ENCODE peak calls at places on chromosome 10, in nine cellular contexts. H is ovary, O is heart right ventricle, Y is right atrium auricular region, X is upper lobe of right lung, C is endothelial cell of umbilical vein, T is Panc1, K is kidney, F is IMR-90. G is an unnamed sample.

GRCh38 chr10:79380125-79380917 is 33.1 kb downstream of the PPIF start:
- DNase-seq in O (no peak), F (peak; percentile 44), C (no peak), H (peak; percentile 61), T (no peak), X (no peak), Y (no peak), K (peak; percentile 75), G (peak; percentile 58)

GRCh38 chr10:18542832-18543231 is 108.6 kb downstream of the NSUN6 start:
- DNase-seq in Y (no peak), H (no peak), C (no peak), O (no peak), T (no peak), F (peak; percentile 86), K (no peak), X (no peak), G (no peak)

GRCh38 chr10:124072106-124072505 is 21.3 kb downstream of the CHST15 start:
- DNase-seq in Y (no peak), F (no peak), K (no peak), T (no peak), C (no peak), O (no peak), X (no peak), H (no peak), G (no peak)

GRCh38 chr10:121792198-121792597 is 135.6 kb downstream of the ATE1 start:
- DNase-seq in Y (no peak), K (no peak), X (no peak), F (peak; percentile 50), O (no peak), H (no peak), C (peak; percentile 87), T (no peak), G (peak; percentile 20)

GRCh38 chr10:4383683-4384082 is 442.3 kb upstream of the AKR1E2 start:
- DNase-seq in O (no peak), X (no peak), F (peak; percentile 16), C (no peak), H (no peak), T (no peak), K (no peak), Y (no peak), G (no peak)

GRCh38 chr10:34444223-34445183 is 370.6 kb downstream of the PARD3 start:
- DNase-seq in X (no peak), T (no peak), H (no peak), O (no peak), F (peak; percentile 17), Y (no peak), K (no peak), C (no peak), G (no peak)

GRCh38 chr10:114472874-114473248 is 68.6 kb upstream of the AFAP1L2 start:
- DNase-seq in K (no peak), Y (no peak), F (no peak), H (no peak), C (no peak), O (no peak), T (no peak), X (no peak), G (no peak)

GRCh38 chr10:75392271-75392670 is 9.3 kb downstream of the ZNF503 start:
- DNase-seq in O (no peak), Y (no peak), F (no peak), H (no peak), K (no peak), T (no peak), X (no peak), C (no peak), G (no peak)

GRCh38 chr10:7186387-7187032 is 224.3 kb downstream of the SFMBT2 start:
- DNase-seq in K (no peak), C (no peak), X (no peak), F (no peak), Y (no peak), H (no peak), O (no peak), T (no peak), G (no peak)

GRCh38 chr10:113441220-113441619 is 111.6 kb upstream of the HABP2 start:
- DNase-seq in X (no peak), F (no peak), K (no peak), O (no peak), H (peak; percentile 31), C (no peak), T (no peak), Y (no peak), G (peak; percentile 17)

GRCh38 chr10:79413196-79413595 is 32.2 kb downstream of the ZCCHC24 start:
- DNase-seq in H (peak; percentile 22), F (peak; percentile 41), O (peak; percentile 42), T (no peak), K (peak; percentile 74), X (no peak), C (no peak), Y (no peak), G (peak; percentile 68)

GRCh38 chr10:43965033-43965917 is 316.6 kb upstream of the ZNF32 start:
- DNase-seq in Y (peak; percentile 62), K (no peak), T (no peak), C (peak; percentile 46), X (peak; percentile 53), O (peak; percentile 32), F (peak; percentile 26), H (no peak), G (no peak)

GRCh38 chr10:42960491-42961155 is 116.2 kb upstream of the RET start:
- DNase-seq in Y (peak; percentile 42), X (no peak), F (peak; percentile 37), C (no peak), T (no peak), K (peak; percentile 49), O (no peak), H (no peak), G (peak; percentile 79)

GRCh38 chr10:131049051-131049450 is 262.5 kb downstream of the TCERG1L start:
- DNase-seq in F (no peak), K (no peak), O (no peak), H (no peak), X (no peak), T (no peak), C (no peak), Y (no peak), G (no peak)

GRCh38 chr10:131053192-131053591 is 258.3 kb downstream of the TCERG1L start:
- DNase-seq in C (no peak), T (no peak), H (no peak), F (no peak), Y (no peak), X (no peak), O (no peak), K (no peak), G (no peak)

GRCh38 chr10:131047501-131047900 is 264.0 kb downstream of the TCERG1L start:
- DNase-seq in T (no peak), K (no peak), H (no peak), F (no peak), C (no peak), O (no peak), Y (no peak), X (no peak), G (no peak)

GRCh38 chr10:131048595-131048994 is 262.9 kb downstream of the TCERG1L start:
- DNase-seq in F (no peak), Y (no peak), K (no peak), T (no peak), O (no peak), H (no peak), C (no peak), X (no peak), G (no peak)

DNA sequence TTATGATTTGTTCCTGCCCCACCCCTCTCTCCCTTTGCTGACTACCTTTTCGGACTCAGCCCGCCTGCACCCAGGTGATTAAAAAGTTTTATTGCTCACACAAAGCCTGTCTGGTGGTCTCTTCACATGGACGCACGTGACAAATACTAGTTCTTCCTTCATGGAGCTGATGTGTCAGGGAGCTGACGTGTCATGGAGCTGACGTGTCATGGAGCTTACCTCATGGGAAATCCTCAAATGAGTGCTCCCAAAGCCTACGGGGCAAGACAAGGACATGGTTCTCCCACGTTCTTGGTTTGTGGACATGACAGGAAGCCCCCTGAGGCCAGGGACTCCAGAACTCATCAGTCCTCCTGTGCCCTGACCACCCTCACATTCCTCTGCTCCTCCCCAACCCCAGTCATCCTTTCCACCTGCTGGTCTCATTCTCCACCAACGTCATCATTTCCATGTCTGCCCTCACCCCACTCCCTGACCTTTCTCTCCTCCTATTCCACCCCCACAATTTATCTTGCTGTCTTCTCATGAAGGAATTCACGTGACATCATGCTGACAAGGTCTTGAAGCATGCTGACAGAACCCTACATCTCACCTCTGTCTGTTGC is 261.3 kb downstream of the TCERG1L start:
- DNase-seq in O (no peak), F (no peak), C (no peak), Y (no peak), K (no peak), X (no peak), H (no peak), T (no peak), G (no peak)
- H3K4me3 ChIP-seq in O (no peak overlapping the region), F (no peak overlapping the region), C (no peak overlapping the region), Y (no peak overlapping the region), K (no peak overlapping the region), X (no peak overlapping the region), H (no peak overlapping the region), T (no peak overlapping the region), G (no peak overlapping the region)

DNA sequence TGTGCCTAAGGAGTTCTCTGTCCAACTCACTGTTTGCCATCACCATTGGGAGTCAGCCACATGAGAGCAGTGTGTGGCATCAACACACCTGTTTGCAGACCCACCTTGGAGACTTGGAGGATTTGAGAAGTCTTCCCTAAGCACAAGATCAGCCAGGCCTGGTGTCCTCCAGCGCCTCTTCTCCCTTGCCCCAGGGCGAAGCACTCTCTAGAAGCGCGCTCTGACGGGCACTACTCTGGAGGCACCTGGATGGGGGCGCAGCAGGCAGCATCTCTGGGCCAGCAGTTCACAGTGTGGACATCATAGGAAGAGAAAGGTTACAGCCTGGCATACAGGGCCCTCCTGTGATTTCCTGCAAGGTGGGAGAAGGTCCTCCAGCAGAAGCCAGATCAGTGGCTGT is 289.3 kb downstream of the CELF2 start:
- DNase-seq in H (no peak), T (no peak), Y (no peak), X (no peak), K (no peak), O (no peak), C (no peak), F (no peak), G (no peak)
- H3K9me3 ChIP-seq in H (peaks cover 2% of the 10 kb centered on the region), T (no peaks in the 10 kb centered on the region), Y (no peaks in the 10 kb centered on the region), X (peaks cover 11% of the 10 kb centered on the region), K (peaks cover 10% of the 10 kb centered on the region), O (no peaks in the 10 kb centered on the region), C (no peaks in the 10 kb centered on the region), F (peaks cover 18% of the 10 kb centered on the region), G (peaks cover 8% of the 10 kb centered on the region)

GRCh38 chr10:70779088-70779487 is 6.1 kb downstream of the TBATA start:
- DNase-seq in O (no peak), Y (peak; percentile 57), F (no peak), K (no peak), H (no peak), X (no peak), T (no peak), C (no peak), G (no peak)
- H3K4me3 ChIP-seq in O (no peak overlapping the region), Y (no peak overlapping the region), F (no peak overlapping the region), K (no peak overlapping the region), H (no peak overlapping the region), X (no peak overlapping the region), T (no peak overlapping the region), C (no peak overlapping the region), G (no peak overlapping the region)

DNA sequence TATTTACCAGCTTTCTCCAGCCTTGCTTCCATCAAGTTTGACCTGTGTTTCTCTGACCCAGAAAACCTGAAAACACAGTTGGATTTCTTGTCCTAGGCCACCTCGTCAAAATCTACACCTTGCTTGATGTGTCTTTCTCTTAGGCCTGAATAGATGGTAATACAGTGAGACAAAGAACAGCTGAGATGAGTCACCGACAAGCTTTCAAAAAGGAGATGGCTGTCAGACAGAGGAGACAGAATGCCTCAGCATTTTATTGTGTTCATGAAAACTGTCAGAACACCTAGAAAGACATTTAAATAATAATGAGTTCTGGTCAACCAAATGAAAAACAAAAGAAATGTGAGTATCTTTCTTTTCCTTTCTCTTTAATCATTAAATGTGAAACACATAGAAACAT is 119.7 kb upstream of the SORCS1 start:
- DNase-seq in H (no peak), F (no peak), T (no peak), Y (no peak), O (no peak), X (no peak), K (no peak), C (no peak), G (no peak)
- H3K9me3 ChIP-seq in H (no peaks in the 10 kb centered on the region), F (no peaks in the 10 kb centered on the region), T (no peaks in the 10 kb centered on the region), Y (no peaks in the 10 kb centered on the region), O (no peaks in the 10 kb centered on the region), X (peaks cover 5% of the 10 kb centered on the region), K (peaks cover 4% of the 10 kb centered on the region), C (peaks cover 3% of the 10 kb centered on the region), G (no peaks in the 10 kb centered on the region)

G was measured in MG63.